ENCODE peak calls at places on chromosomes 4 and X, in eight cellular contexts. Y, Q, W, P, B, L, K and R are unnamed samples. For H3K27me3 and H3K4me1, the result is how much of the 10 kb centered on the place peaks cover.

GRCh38 chrX:39157796-39158195 is 356.5 kb downstream of the MID1IP1 start:
- DNase-seq in W (no peak), B (no peak), Q (no peak), P (no peak), L (no peak), K (no peak), Y (no peak), R (no peak)

GRCh38 chrX:46777971-46778810 is 19.3 kb upstream of the SLC9A7 start:
- DNase-seq in L (no peak), W (no peak), K (no peak), Y (no peak), Q (peak), B (no peak), P (peak), R (no peak)

GRCh38 chrX:77894921-77895886 is at the start of gene MAGT1:
- DNase-seq in L (peak), P (peak), Q (peak), K (peak), Y (peak), W (peak), B (peak), R (peak)

GRCh38 chrX:20285513-20285912 is 18.8 kb upstream of the RPS6KA3 start:
- DNase-seq in L (no peak), B (no peak), K (no peak), W (no peak), P (peak), Q (no peak), Y (no peak), R (no peak)

GRCh38 chr4:75514949-75515612 is 808 bp downstream of the THAP6 start:
- DNase-seq in L (no peak), W (no peak), Y (no peak), Q (no peak), K (peak), P (no peak), B (no peak), R (no peak)

GRCh38 chr4:19583827-19584569 is 667.7 kb upstream of the SLIT2 start:
- DNase-seq in K (no peak), P (no peak), L (no peak), W (no peak), Q (no peak), Y (no peak), B (no peak), R (no peak)

GRCh38 chr4:61556277-61556676 is 356.2 kb downstream of the ADGRL3 start:
- DNase-seq in W (no peak), P (no peak), L (no peak), Y (no peak), B (no peak), K (no peak), Q (peak), R (no peak)

GRCh38 chrX:101232316-101232715 is 12.7 kb downstream of the DRP2 start:
- DNase-seq in P (peak), K (no peak), B (no peak), Y (no peak), Q (no peak), L (no peak), W (no peak), R (no peak)

GRCh38 chrX:14352511-14352910 is 176.8 kb upstream of the GLRA2 start:
- DNase-seq in Y (no peak), L (no peak), K (no peak), P (no peak), B (no peak), W (no peak), Q (no peak), R (no peak)

GRCh38 chrX:71195959-71196727 is 26.9 kb upstream of the GJB1 start:
- DNase-seq in K (no peak), W (no peak), Q (peak), B (no peak), Y (no peak), P (no peak), L (peak), R (no peak)

GRCh38 chr4:38500433-38500832 is 163.6 kb upstream of the KLF3 start:
- DNase-seq in W (no peak), Q (no peak), P (no peak), K (no peak), Y (no peak), B (no peak), L (no peak), R (no peak)

GRCh38 chr4:114015444-114015899 is 36.0 kb upstream of the ARSJ start:
- DNase-seq in L (no peak), K (no peak), Y (no peak), B (no peak), W (peak), Q (no peak), P (peak), R (no peak)

GRCh38 chr4:55029321-55029720 is 96.1 kb downstream of the KDR start:
- DNase-seq in Y (no peak), Q (no peak), L (no peak), P (no peak), B (no peak), K (no peak), W (no peak), R (no peak)

GRCh38 chr4:32025840-32026459 is 1305.8 kb downstream of the PCDH7 start:
- DNase-seq in B (no peak), Y (no peak), Q (peak), P (no peak), K (peak), L (no peak), W (peak), R (no peak)

GRCh38 chr4:184838249-184839074 is 12.7 kb upstream of the ACSL1 start:
- DNase-seq in W (no peak), B (no peak), P (peak), Q (peak), L (no peak), K (no peak), Y (no peak), R (no peak)

DNA sequence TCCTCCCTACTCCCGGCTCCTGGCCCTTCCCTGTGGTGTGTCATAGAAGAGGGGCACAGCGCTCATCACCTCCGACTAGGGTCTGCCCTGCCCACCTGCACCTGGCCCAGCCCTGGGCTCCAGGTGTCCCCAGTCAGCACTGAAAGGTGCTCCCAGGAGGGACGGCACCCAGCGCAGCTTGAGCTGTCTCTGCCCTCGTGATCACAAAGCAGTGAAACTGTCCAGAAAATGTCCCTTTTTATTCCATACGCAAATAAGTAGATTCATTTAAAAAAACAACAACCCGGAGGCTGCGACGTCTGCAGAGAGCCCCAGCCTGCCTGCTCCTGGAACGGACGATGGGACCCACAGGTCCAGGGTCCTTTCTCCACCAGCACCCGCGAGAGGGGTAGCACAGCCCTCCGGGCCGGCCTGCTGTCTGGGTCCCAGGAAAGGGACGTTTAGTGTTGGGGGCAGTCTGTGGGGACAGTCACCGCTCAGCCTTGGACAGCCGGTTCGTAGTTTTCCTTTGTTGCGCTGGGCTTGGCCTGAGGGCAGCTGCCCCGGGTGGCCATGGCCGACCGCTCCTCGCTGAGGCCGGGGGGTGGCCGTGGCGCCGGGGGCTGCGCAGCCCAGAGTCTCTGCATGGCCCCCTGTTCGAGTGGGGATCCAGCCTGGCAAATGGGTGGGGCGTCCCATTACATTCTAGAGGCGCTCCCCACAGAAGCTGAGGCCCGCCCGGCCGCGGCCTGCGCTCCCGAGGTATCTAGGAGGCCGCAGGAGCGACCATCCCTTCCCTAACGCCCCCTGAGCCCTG is 4.6 kb downstream of the HMX1 start:
- DNase-seq in Y (no peak), W (no peak), B (no peak), P (no peak), K (no peak), Q (no peak), L (no peak), R (no peak)
- H3K27me3 ChIP-seq in Y (under half), W (under half), B (under half), P (half or more), K (half or more), Q (half or more), L (half or more), R (half or more)

GRCh38 chrX:7252013-7252610 is 104.2 kb upstream of the PUDP start:
- DNase-seq in K (peak), W (no peak), Q (no peak), P (no peak), B (no peak), L (no peak), Y (peak), R (no peak)
- H3K27ac ChIP-seq in K (peak), W (no peak), Q (no peak), P (no peak), B (no peak), L (no peak), Y (peak), R (no peak)

GRCh38 chr4:130026185-130026584 is 930.2 kb downstream of the C4orf33 start:
- DNase-seq in Y (no peak), Q (peak), B (no peak), P (no peak), W (no peak), K (no peak), L (peak), R (peak)
- H3K4me1 ChIP-seq in Y (under half), Q (under half), B (under half), P (under half), W (under half), K (under half), L (under half), R (under half)

GRCh38 chr4:111994392-111994791 is 150.9 kb upstream of the FAM241A start:
- DNase-seq in B (no peak), K (no peak), Y (no peak), Q (no peak), P (no peak), L (no peak), W (no peak), R (no peak)

GRCh38 chr4:111991797-111992196 is 153.5 kb upstream of the FAM241A start:
- DNase-seq in W (peak), Y (peak), Q (no peak), B (no peak), P (peak), L (no peak), K (no peak), R (no peak)

GRCh38 chr4:111991163-111991562 is 154.1 kb upstream of the FAM241A start:
- DNase-seq in Q (no peak), B (no peak), L (no peak), Y (no peak), K (no peak), W (no peak), P (no peak), R (no peak)

GRCh38 chr4:111989817-111990216 is 155.4 kb upstream of the FAM241A start:
- DNase-seq in P (no peak), L (no peak), Q (no peak), K (peak), W (no peak), B (no peak), Y (no peak), R (no peak)

DNA sequence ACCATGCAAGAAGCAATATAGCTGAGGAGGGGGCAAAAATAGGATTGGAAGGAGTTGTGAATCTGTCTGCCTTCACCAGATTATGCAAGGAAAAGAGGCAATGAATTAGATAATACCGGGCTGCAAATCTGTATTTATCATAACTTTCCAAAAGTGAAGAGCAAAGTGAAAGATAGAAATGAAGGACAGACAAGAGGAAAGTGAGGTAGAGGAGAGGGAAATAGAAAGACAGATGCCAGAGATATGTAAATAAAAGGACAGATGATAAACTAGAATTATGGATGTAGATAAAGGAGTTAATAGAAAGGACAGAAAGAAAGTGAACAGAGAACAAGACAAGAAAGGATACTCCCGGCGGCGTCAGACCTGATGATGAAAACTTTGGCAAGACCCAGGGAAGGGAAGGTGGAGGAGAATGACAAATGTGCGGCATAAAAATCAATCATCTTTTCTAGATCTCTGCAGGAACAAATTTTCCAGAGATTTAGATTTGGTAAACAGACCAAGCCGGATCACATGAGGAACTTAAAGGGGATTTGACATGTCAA is 152.6 kb upstream of the FAM241A start:
- DNase-seq in B (no peak), W (no peak), Q (no peak), L (no peak), P (no peak), Y (no peak), K (no peak), R (no peak)
- H3K27me3 ChIP-seq in B (under half), W (under half), Q (under half), L (under half), P (under half), Y (under half), K (under half), R (under half)